ENCODE peak calls at places on chromosome 14, in five cellular contexts. One of them, this sample, is unnamed.

GRCh38 chr14:26595922-26596721 is 1.7 kb downstream of the NOVA1 start:
- DNase-seq in AG20443: no peak
- DNase-seq in EL: no peak
- DNase-seq in prostate gland: no peak
- DNase-seq in activated CD4-positive, alpha-beta T cell treated with anti-CD3 and anti-CD28 coated beads, Interleukin-2, amount 50 U/mL, for 1 hour: no peak
- DNase-seq in this sample: no peak

GRCh38 chr14:81206115-81206514 is 14.6 kb downstream of the GTF2A1 start:
- DNase-seq in activated CD4-positive, alpha-beta T cell treated with anti-CD3 and anti-CD28 coated beads, Interleukin-2, amount 50 U/mL, for 1 hour: no peak
- DNase-seq in EL: no peak
- DNase-seq in AG20443: no peak
- DNase-seq in prostate gland: no peak
- DNase-seq in this sample: no peak

GRCh38 chr14:34911209-34912150 is 36.3 kb upstream of the BAZ1A start:
- DNase-seq in EL: peak; percentile 62
- DNase-seq in prostate gland: no peak
- DNase-seq in activated CD4-positive, alpha-beta T cell treated with anti-CD3 and anti-CD28 coated beads, Interleukin-2, amount 50 U/mL, for 1 hour: no peak
- DNase-seq in AG20443: peak; percentile 60
- DNase-seq in this sample: no peak

GRCh38 chr14:99562848-99563748 is 40.9 kb downstream of the CCDC85C start:
- DNase-seq in EL: no peak
- DNase-seq in AG20443: peak; percentile 84
- DNase-seq in prostate gland: peak; percentile 79
- DNase-seq in activated CD4-positive, alpha-beta T cell treated with anti-CD3 and anti-CD28 coated beads, Interleukin-2, amount 50 U/mL, for 1 hour: no peak
- DNase-seq in this sample: no peak

GRCh38 chr14:77102154-77102553 is 4.1 kb downstream of the CIPC start:
- DNase-seq in activated CD4-positive, alpha-beta T cell treated with anti-CD3 and anti-CD28 coated beads, Interleukin-2, amount 50 U/mL, for 1 hour: no peak
- DNase-seq in prostate gland: no peak
- DNase-seq in EL: no peak
- DNase-seq in AG20443: no peak
- DNase-seq in this sample: no peak

GRCh38 chr14:61756135-61756534 is 6.1 kb upstream of the SNAPC1 start:
- DNase-seq in EL: no peak
- DNase-seq in AG20443: no peak
- DNase-seq in activated CD4-positive, alpha-beta T cell treated with anti-CD3 and anti-CD28 coated beads, Interleukin-2, amount 50 U/mL, for 1 hour: no peak
- DNase-seq in prostate gland: no peak
- DNase-seq in this sample: no peak

GRCh38 chr14:88682495-88683114 is 110.1 kb downstream of the EML5 start:
- DNase-seq in AG20443: no peak
- DNase-seq in activated CD4-positive, alpha-beta T cell treated with anti-CD3 and anti-CD28 coated beads, Interleukin-2, amount 50 U/mL, for 1 hour: no peak
- DNase-seq in prostate gland: no peak
- DNase-seq in EL: no peak
- DNase-seq in this sample: no peak

GRCh38 chr14:76876076-76876475 is 49.9 kb downstream of the LRRC74A start:
- DNase-seq in AG20443: peak; percentile 89
- DNase-seq in EL: peak; percentile 72
- DNase-seq in activated CD4-positive, alpha-beta T cell treated with anti-CD3 and anti-CD28 coated beads, Interleukin-2, amount 50 U/mL, for 1 hour: peak; percentile 41
- DNase-seq in prostate gland: peak; percentile 56
- DNase-seq in this sample: peak; percentile 26

GRCh38 chr14:76473381-76474263 is 97.7 kb downstream of the ESRRB start:
- DNase-seq in prostate gland: no peak
- DNase-seq in EL: peak; percentile 12
- DNase-seq in AG20443: no peak
- DNase-seq in activated CD4-positive, alpha-beta T cell treated with anti-CD3 and anti-CD28 coated beads, Interleukin-2, amount 50 U/mL, for 1 hour: no peak
- DNase-seq in this sample: no peak

This sample was measured in NCI-H1048.